ENCODE peak calls at places on chromosomes 11 and 22, in five cellular contexts. L is head of caudate nucleus; J is HCT116; V is activated T-cell treated with anti-CD3 and anti-CD28 coated beads, Interleukin-2, amount 50 U/mL, for 24 hours; I is frontal cortex. U is an unnamed sample.
A peak's percentile ranks its signal among the peaks of the same experiment; 100 is the strongest.

GRCh38 chr22:19843857-19844422 is 10.7 kb downstream of the GNB1L start:
- DNase-seq in L (no peak), J (no peak), V (peak; percentile 30), I (no peak), U (no peak)

GRCh38 chr11:45616802-45617549 is 48.4 kb downstream of the CHST1 start:
- DNase-seq in L (no peak), J (no peak), V (no peak), I (no peak), U (no peak)

GRCh38 chr11:65899356-65900124 is 648 bp downstream of the FOSL1 start:
- DNase-seq in L (no peak), J (no peak), V (peak; percentile 87), I (peak; percentile 77), U (no peak)

GRCh38 chr11:76721755-76722677 is 51.5 kb upstream of the LRRC32 start:
- DNase-seq in L (peak; percentile 91), J (peak; percentile 68), V (peak; percentile 86), I (peak; percentile 77), U (peak; percentile 76)

GRCh38 chr11:83827520-83827919 is 541.4 kb upstream of the CCDC90B start:
- DNase-seq in L (no peak), J (no peak), V (no peak), I (no peak), U (no peak)

GRCh38 chr11:86440305-86440716 is 65.6 kb downstream of the CCDC81 start:
- DNase-seq in L (no peak), J (no peak), V (no peak), I (no peak), U (no peak)

GRCh38 chr11:44702897-44703296 is 23.9 kb upstream of the TSPAN18 start:
- DNase-seq in L (no peak), J (no peak), V (no peak), I (no peak), U (no peak)

GRCh38 chr11:48052183-48053040 is 72.1 kb downstream of the PTPRJ start:
- DNase-seq in L (no peak), J (peak; percentile 19), V (no peak), I (no peak), U (no peak)

GRCh38 chr11:1450958-1451710 is 35.4 kb downstream of the MOB2 start:
- DNase-seq in L (no peak), J (no peak), V (no peak), I (no peak), U (no peak)

GRCh38 chr22:37492428-37493344 is 6.5 kb upstream of the MFNG start:
- DNase-seq in L (peak; percentile 14), J (no peak), V (peak; percentile 63), I (peak; percentile 58), U (peak; percentile 31)

GRCh38 chr11:117016246-117016645 is 82.0 kb downstream of the SIK3 start:
- DNase-seq in L (no peak), J (no peak), V (no peak), I (no peak), U (no peak)

GRCh38 chr22:41152902-41153301 is 52.2 kb upstream of the L3MBTL2 start:
- DNase-seq in L (no peak), J (no peak), V (no peak), I (no peak), U (no peak)

GRCh38 chr11:61460474-61460881 is 30.6 kb downstream of the SDHAF2 start:
- DNase-seq in L (no peak), J (no peak), V (no peak), I (no peak), U (peak; percentile 57)

GRCh38 chr11:128361451-128362020 is 225.8 kb downstream of the ETS1 start:
- DNase-seq in L (no peak), J (no peak), V (no peak), I (no peak), U (no peak)

GRCh38 chr22:25039754-25040153 is 87.2 kb downstream of the KIAA1671 start:
- DNase-seq in L (no peak), J (no peak), V (no peak), I (no peak), U (no peak)